ENCODE peak calls at places on chromosome 17, in nine cellular contexts. One of them, this sample, is unnamed.
A peak's percentile ranks its signal among the peaks of the same experiment; 100 is the strongest.

GRCh38 chr17:8649157-8650118 is 18.9 kb upstream of the MYH10 start:
- DNase-seq in Peyer's patch: no peak
- DNase-seq in stomach: no peak
- DNase-seq in endothelial cell of umbilical vein: no peak
- DNase-seq in IMR-90: peak; percentile 95
- DNase-seq in GM12878: no peak
- DNase-seq in right lobe of liver: no peak
- DNase-seq in esophagus squamous epithelium: no peak
- DNase-seq in A549: no peak
- DNase-seq in this sample: no peak

GRCh38 chr17:70310251-70310672 is 140.9 kb downstream of the KCNJ2 start:
- DNase-seq in Peyer's patch: no peak
- DNase-seq in stomach: no peak
- DNase-seq in endothelial cell of umbilical vein: no peak
- DNase-seq in IMR-90: no peak
- DNase-seq in GM12878: no peak
- DNase-seq in right lobe of liver: no peak
- DNase-seq in esophagus squamous epithelium: no peak
- DNase-seq in A549: no peak
- DNase-seq in this sample: no peak

GRCh38 chr17:82740906-82741759 is 5.7 kb downstream of the FN3K start:
- DNase-seq in Peyer's patch: no peak
- DNase-seq in stomach: no peak
- DNase-seq in endothelial cell of umbilical vein: no peak
- DNase-seq in IMR-90: no peak
- DNase-seq in GM12878: no peak
- DNase-seq in right lobe of liver: peak; percentile 93
- DNase-seq in esophagus squamous epithelium: no peak
- DNase-seq in A549: peak; percentile 65
- DNase-seq in this sample: no peak

GRCh38 chr17:17739388-17740066 is 58.3 kb downstream of the RAI1 start:
- DNase-seq in Peyer's patch: no peak
- DNase-seq in stomach: peak; percentile 50
- DNase-seq in endothelial cell of umbilical vein: peak; percentile 40
- DNase-seq in IMR-90: peak; percentile 64
- DNase-seq in GM12878: no peak
- DNase-seq in right lobe of liver: no peak
- DNase-seq in esophagus squamous epithelium: no peak
- DNase-seq in A549: peak; percentile 52
- DNase-seq in this sample: no peak

GRCh38 chr17:62800580-62800979 is 7.5 kb downstream of the MARCHF10 start:
- DNase-seq in Peyer's patch: no peak
- DNase-seq in stomach: peak; percentile 33
- DNase-seq in endothelial cell of umbilical vein: no peak
- DNase-seq in IMR-90: peak; percentile 63
- DNase-seq in GM12878: no peak
- DNase-seq in right lobe of liver: no peak
- DNase-seq in esophagus squamous epithelium: no peak
- DNase-seq in A549: peak; percentile 79
- DNase-seq in this sample: no peak

GRCh38 chr17:47286198-47286914 is 32.7 kb downstream of the ITGB3 start:
- DNase-seq in Peyer's patch: peak; percentile 52
- DNase-seq in stomach: no peak
- DNase-seq in endothelial cell of umbilical vein: no peak
- DNase-seq in IMR-90: peak; percentile 26
- DNase-seq in GM12878: peak; percentile 98
- DNase-seq in right lobe of liver: no peak
- DNase-seq in esophagus squamous epithelium: no peak
- DNase-seq in A549: no peak
- DNase-seq in this sample: no peak

GRCh38 chr17:27778193-27778592 is 22.1 kb downstream of the NOS2 start:
- DNase-seq in Peyer's patch: no peak
- DNase-seq in stomach: no peak
- DNase-seq in endothelial cell of umbilical vein: no peak
- DNase-seq in IMR-90: peak; percentile 25
- DNase-seq in GM12878: no peak
- DNase-seq in right lobe of liver: no peak
- DNase-seq in esophagus squamous epithelium: no peak
- DNase-seq in A549: no peak
- DNase-seq in this sample: no peak

GRCh38 chr17:69501591-69502468 is 87.3 kb downstream of the MAP2K6 start:
- DNase-seq in Peyer's patch: no peak
- DNase-seq in stomach: peak; percentile 49
- DNase-seq in endothelial cell of umbilical vein: peak; percentile 59
- DNase-seq in IMR-90: peak; percentile 90
- DNase-seq in GM12878: no peak
- DNase-seq in right lobe of liver: no peak
- DNase-seq in esophagus squamous epithelium: no peak
- DNase-seq in A549: peak; percentile 63
- DNase-seq in this sample: peak; percentile 30

GRCh38 chr17:37025241-37025640 is 76.5 kb downstream of the AATF start:
- DNase-seq in Peyer's patch: no peak
- DNase-seq in stomach: no peak
- DNase-seq in endothelial cell of umbilical vein: no peak
- DNase-seq in IMR-90: no peak
- DNase-seq in GM12878: no peak
- DNase-seq in right lobe of liver: no peak
- DNase-seq in esophagus squamous epithelium: no peak
- DNase-seq in A549: no peak
- DNase-seq in this sample: no peak

GRCh38 chr17:65583921-65584603 is 22.6 kb upstream of the AXIN2 start:
- DNase-seq in Peyer's patch: no peak
- DNase-seq in stomach: no peak
- DNase-seq in endothelial cell of umbilical vein: no peak
- DNase-seq in IMR-90: no peak
- DNase-seq in GM12878: no peak
- DNase-seq in right lobe of liver: no peak
- DNase-seq in esophagus squamous epithelium: no peak
- DNase-seq in A549: no peak
- DNase-seq in this sample: no peak

DNA sequence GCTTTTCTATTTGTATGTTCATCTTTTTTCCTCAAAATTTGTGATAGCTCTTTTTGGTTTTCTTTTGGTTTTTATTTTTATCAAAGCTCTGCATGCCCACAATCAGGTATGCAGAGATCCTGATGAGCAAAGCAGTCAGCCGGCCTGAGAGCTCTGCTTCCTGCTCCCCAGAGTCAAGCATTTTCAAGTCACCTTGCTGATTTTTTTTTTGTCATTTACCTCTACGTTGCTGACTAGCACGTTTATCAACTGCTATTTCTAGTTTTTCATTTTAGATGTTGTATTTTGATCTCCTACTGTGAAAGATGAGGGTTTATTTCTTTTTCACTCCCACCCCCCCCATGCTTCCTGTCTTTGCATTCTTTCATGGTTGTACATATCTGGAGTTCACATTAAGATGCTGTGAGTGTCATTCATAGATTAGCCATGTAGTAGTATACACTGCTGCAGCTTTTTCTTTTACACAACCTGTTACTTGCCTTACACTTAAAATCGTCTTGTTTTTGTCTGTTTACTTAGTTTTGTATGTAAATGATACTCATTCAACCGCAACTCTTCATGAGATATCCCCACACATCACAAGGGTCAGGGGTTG is 196.2 kb downstream of the LGALS9B start:
- DNase-seq in Peyer's patch: no peak
- DNase-seq in stomach: no peak
- DNase-seq in endothelial cell of umbilical vein: no peak
- DNase-seq in IMR-90: peak; percentile 31
- DNase-seq in GM12878: no peak
- DNase-seq in right lobe of liver: no peak
- DNase-seq in esophagus squamous epithelium: no peak
- DNase-seq in A549: no peak
- DNase-seq in this sample: no peak
- H3K27ac ChIP-seq in Peyer's patch: no peak overlapping the region
- H3K27ac ChIP-seq in stomach: no peak overlapping the region
- H3K27ac ChIP-seq in endothelial cell of umbilical vein: no peak overlapping the region
- H3K27ac ChIP-seq in IMR-90: no peak overlapping the region
- H3K27ac ChIP-seq in GM12878: no peak overlapping the region
- H3K27ac ChIP-seq in right lobe of liver: no peak overlapping the region
- H3K27ac ChIP-seq in esophagus squamous epithelium: no peak overlapping the region
- H3K27ac ChIP-seq in A549: no peak overlapping the region
- H3K27ac ChIP-seq in this sample: no peak overlapping the region

GRCh38 chr17:7021993-7022778 is 664 bp upstream of the BCL6B start:
- DNase-seq in Peyer's patch: peak; percentile 79
- DNase-seq in stomach: peak; percentile 86
- DNase-seq in endothelial cell of umbilical vein: peak; percentile 97
- DNase-seq in IMR-90: peak; percentile 36
- DNase-seq in GM12878: no peak
- DNase-seq in right lobe of liver: peak; percentile 85
- DNase-seq in esophagus squamous epithelium: no peak
- DNase-seq in A549: peak; percentile 78
- DNase-seq in this sample: peak; percentile 68
- TF ChIP-seq POLR2A in Peyer's patch: no peak
- TF ChIP-seq POLR2A in stomach: no peak
- TF ChIP-seq POLR2A in endothelial cell of umbilical vein: peak; percentile 66
- TF ChIP-seq POLR2A in IMR-90: peak; percentile 39
- TF ChIP-seq POLR2A in GM12878: peak; percentile 31
- TF ChIP-seq POLR2A in right lobe of liver: no peak
- TF ChIP-seq POLR2A in esophagus squamous epithelium: no peak
- TF ChIP-seq POLR2A in A549: no peak
- TF ChIP-seq POLR2A in this sample: no peak

GRCh38 chr17:350706-351435 is 1.7 kb downstream of the RPH3AL start:
- DNase-seq in Peyer's patch: no peak
- DNase-seq in stomach: peak; percentile 76
- DNase-seq in endothelial cell of umbilical vein: peak; percentile 95
- DNase-seq in IMR-90: no peak
- DNase-seq in GM12878: no peak
- DNase-seq in right lobe of liver: peak; percentile 91
- DNase-seq in esophagus squamous epithelium: no peak
- DNase-seq in A549: peak; percentile 96
- DNase-seq in this sample: peak; percentile 82

GRCh38 chr17:351436-351713 is 1.2 kb downstream of the RPH3AL start:
- DNase-seq in Peyer's patch: no peak
- DNase-seq in stomach: no peak
- DNase-seq in endothelial cell of umbilical vein: no peak
- DNase-seq in IMR-90: no peak
- DNase-seq in GM12878: no peak
- DNase-seq in right lobe of liver: no peak
- DNase-seq in esophagus squamous epithelium: no peak
- DNase-seq in A549: peak; percentile 29
- DNase-seq in this sample: no peak

GRCh38 chr17:353213-353837 is 718 bp upstream of the RPH3AL start:
- DNase-seq in Peyer's patch: no peak
- DNase-seq in stomach: no peak
- DNase-seq in endothelial cell of umbilical vein: no peak
- DNase-seq in IMR-90: no peak
- DNase-seq in GM12878: no peak
- DNase-seq in right lobe of liver: peak; percentile 42
- DNase-seq in esophagus squamous epithelium: no peak
- DNase-seq in A549: peak; percentile 40
- DNase-seq in this sample: peak; percentile 41

GRCh38 chr17:352421-353212 is at the start of gene RPH3AL:
- DNase-seq in Peyer's patch: no peak
- DNase-seq in stomach: peak; percentile 88
- DNase-seq in endothelial cell of umbilical vein: peak; percentile 69
- DNase-seq in IMR-90: no peak
- DNase-seq in GM12878: no peak
- DNase-seq in right lobe of liver: peak; percentile 81
- DNase-seq in esophagus squamous epithelium: no peak
- DNase-seq in A549: peak; percentile 99
- DNase-seq in this sample: no peak

GRCh38 chr17:351875-352420 is 659 bp downstream of the RPH3AL start:
- DNase-seq in Peyer's patch: no peak
- DNase-seq in stomach: no peak
- DNase-seq in endothelial cell of umbilical vein: no peak
- DNase-seq in IMR-90: no peak
- DNase-seq in GM12878: no peak
- DNase-seq in right lobe of liver: peak; percentile 26
- DNase-seq in esophagus squamous epithelium: no peak
- DNase-seq in A549: peak; percentile 57
- DNase-seq in this sample: no peak
- H3K27ac ChIP-seq in Peyer's patch: peak overlapping the region; percentile 94
- H3K27ac ChIP-seq in stomach: peak overlapping the region; percentile 93
- H3K27ac ChIP-seq in endothelial cell of umbilical vein: peak overlapping the region; percentile 84
- H3K27ac ChIP-seq in IMR-90: no peak overlapping the region
- H3K27ac ChIP-seq in GM12878: no peak overlapping the region
- H3K27ac ChIP-seq in right lobe of liver: peak overlapping the region; percentile 88
- H3K27ac ChIP-seq in esophagus squamous epithelium: peak overlapping the region; percentile 54
- H3K27ac ChIP-seq in A549: peak overlapping the region; percentile 97
- H3K27ac ChIP-seq in this sample: peak overlapping the region; percentile 83

GRCh38 chr17:12790806-12791148 is 1.5 kb downstream of the ARHGAP44 start:
- DNase-seq in Peyer's patch: no peak
- DNase-seq in stomach: no peak
- DNase-seq in endothelial cell of umbilical vein: no peak
- DNase-seq in IMR-90: no peak
- DNase-seq in GM12878: no peak
- DNase-seq in right lobe of liver: no peak
- DNase-seq in esophagus squamous epithelium: no peak
- DNase-seq in A549: no peak
- DNase-seq in this sample: no peak

GRCh38 chr17:12794919-12795517 is 5.7 kb downstream of the ARHGAP44 start:
- DNase-seq in Peyer's patch: no peak
- DNase-seq in stomach: no peak
- DNase-seq in endothelial cell of umbilical vein: no peak
- DNase-seq in IMR-90: no peak
- DNase-seq in GM12878: no peak
- DNase-seq in right lobe of liver: no peak
- DNase-seq in esophagus squamous epithelium: no peak
- DNase-seq in A549: no peak
- DNase-seq in this sample: no peak

GRCh38 chr17:12789976-12790805 is 893 bp downstream of the ARHGAP44 start:
- DNase-seq in Peyer's patch: no peak
- DNase-seq in stomach: peak; percentile 27
- DNase-seq in endothelial cell of umbilical vein: no peak
- DNase-seq in IMR-90: no peak
- DNase-seq in GM12878: no peak
- DNase-seq in right lobe of liver: no peak
- DNase-seq in esophagus squamous epithelium: no peak
- DNase-seq in A549: no peak
- DNase-seq in this sample: no peak

DNA sequence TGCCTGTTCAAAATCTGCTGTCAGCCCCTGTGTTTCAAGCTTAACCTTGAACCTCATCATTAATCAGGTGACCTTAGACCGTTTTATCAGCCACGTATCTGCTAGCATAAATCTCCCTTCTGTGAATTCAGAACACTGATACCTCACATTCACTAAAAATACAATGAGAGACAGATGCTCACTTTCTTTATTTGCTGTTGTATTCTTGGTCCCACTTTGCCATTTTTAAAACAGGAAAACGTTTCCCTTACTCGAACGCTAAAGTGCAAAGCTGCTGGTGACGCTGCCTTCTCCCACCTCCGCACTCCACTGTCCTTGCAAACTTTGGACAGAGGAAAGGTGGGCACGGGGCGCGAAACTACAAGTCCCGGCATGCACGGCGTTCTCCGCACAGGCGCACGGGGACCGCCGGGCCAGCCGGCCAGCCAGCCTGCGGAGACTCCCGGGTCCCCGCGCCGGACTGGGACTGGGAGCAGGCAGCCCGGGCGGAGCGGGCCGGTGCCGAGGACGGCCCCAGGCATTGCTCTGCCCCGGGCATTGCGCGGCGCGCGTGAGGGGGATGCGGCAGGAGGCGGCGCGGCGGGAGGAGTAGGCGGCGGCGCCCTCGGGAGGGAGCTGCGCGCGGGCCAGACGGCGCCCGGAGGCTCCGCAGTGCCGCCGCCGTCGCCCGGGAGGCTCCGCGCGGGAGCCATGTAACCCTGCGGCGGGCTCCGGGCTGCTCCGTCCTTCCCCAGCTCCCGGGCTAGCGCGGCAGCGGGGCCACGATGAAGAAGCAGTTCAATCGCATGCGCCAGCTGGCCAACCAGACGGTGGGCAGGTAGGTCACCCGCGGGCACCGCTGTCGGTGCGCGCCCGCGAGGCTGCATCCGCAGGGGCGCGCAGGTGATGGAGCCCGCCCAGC is at the start of gene ARHGAP44:
- DNase-seq in Peyer's patch: peak; percentile 17
- DNase-seq in stomach: peak; percentile 73
- DNase-seq in endothelial cell of umbilical vein: peak; percentile 49
- DNase-seq in IMR-90: peak; percentile 59
- DNase-seq in GM12878: no peak
- DNase-seq in right lobe of liver: peak; percentile 80
- DNase-seq in esophagus squamous epithelium: no peak
- DNase-seq in A549: peak; percentile 77
- DNase-seq in this sample: peak; percentile 14
- TF ChIP-seq POLR2A in Peyer's patch: peak; percentile 43
- TF ChIP-seq POLR2A in stomach: no peak
- TF ChIP-seq POLR2A in endothelial cell of umbilical vein: no peak
- TF ChIP-seq POLR2A in IMR-90: no peak
- TF ChIP-seq POLR2A in GM12878: peak; percentile 40
- TF ChIP-seq POLR2A in right lobe of liver: no peak
- TF ChIP-seq POLR2A in esophagus squamous epithelium: no peak
- TF ChIP-seq POLR2A in A549: peak; percentile 73
- TF ChIP-seq POLR2A in this sample: no peak